ENCODE peak calls at places on chromosomes 4 and X, in nine cellular contexts. One of them, this sample, is unnamed.

GRCh38 chrX:22889824-22890223 is 109.9 kb upstream of the DDX53 start:
- DNase-seq in MCF 10A: no peak
- DNase-seq in astrocyte of the spinal cord: no peak
- DNase-seq in foreskin melanocyte: no peak
- DNase-seq in ovary: no peak
- DNase-seq in neural progenitor cell: no peak
- DNase-seq in hypothalamus: no peak
- DNase-seq in stimulated activated effector memory CD8-positive, alpha-beta T cell treated with anti-CD3 and anti-CD28 coated beads, Interleukin-12 subunit alpha, Interleukin-12 subunit beta, amount 100 ng/mL, for 72 hours: no peak
- DNase-seq in stimulated activated CD4-positive, alpha-beta T cell treated with anti-CD3 and anti-CD28 coated beads, Interleukin-4, amount 100 ng/mL, for 24 hours: no peak
- DNase-seq in this sample: no peak

GRCh38 chr4:17124767-17125166 is 226.3 kb upstream of the LDB2 start:
- DNase-seq in MCF 10A: no peak
- DNase-seq in astrocyte of the spinal cord: no peak
- DNase-seq in foreskin melanocyte: no peak
- DNase-seq in ovary: no peak
- DNase-seq in neural progenitor cell: no peak
- DNase-seq in hypothalamus: no peak
- DNase-seq in stimulated activated effector memory CD8-positive, alpha-beta T cell treated with anti-CD3 and anti-CD28 coated beads, Interleukin-12 subunit alpha, Interleukin-12 subunit beta, amount 100 ng/mL, for 72 hours: no peak
- DNase-seq in stimulated activated CD4-positive, alpha-beta T cell treated with anti-CD3 and anti-CD28 coated beads, Interleukin-4, amount 100 ng/mL, for 24 hours: no peak
- DNase-seq in this sample: no peak

GRCh38 chr4:185134176-185134869 is 8.7 kb upstream of the SLC25A4 start:
- DNase-seq in MCF 10A: peak; percentile 61
- DNase-seq in astrocyte of the spinal cord: peak; percentile 63
- DNase-seq in foreskin melanocyte: peak; percentile 59
- DNase-seq in ovary: no peak
- DNase-seq in neural progenitor cell: peak; percentile 67
- DNase-seq in hypothalamus: no peak
- DNase-seq in stimulated activated effector memory CD8-positive, alpha-beta T cell treated with anti-CD3 and anti-CD28 coated beads, Interleukin-12 subunit alpha, Interleukin-12 subunit beta, amount 100 ng/mL, for 72 hours: no peak
- DNase-seq in stimulated activated CD4-positive, alpha-beta T cell treated with anti-CD3 and anti-CD28 coated beads, Interleukin-4, amount 100 ng/mL, for 24 hours: no peak
- DNase-seq in this sample: no peak

GRCh38 chr4:2135083-2135482 is 76.0 kb downstream of the NAT8L start:
- DNase-seq in MCF 10A: peak; percentile 21
- DNase-seq in astrocyte of the spinal cord: peak; percentile 61
- DNase-seq in foreskin melanocyte: peak; percentile 78
- DNase-seq in ovary: no peak
- DNase-seq in neural progenitor cell: no peak
- DNase-seq in hypothalamus: no peak
- DNase-seq in stimulated activated effector memory CD8-positive, alpha-beta T cell treated with anti-CD3 and anti-CD28 coated beads, Interleukin-12 subunit alpha, Interleukin-12 subunit beta, amount 100 ng/mL, for 72 hours: peak; percentile 30
- DNase-seq in stimulated activated CD4-positive, alpha-beta T cell treated with anti-CD3 and anti-CD28 coated beads, Interleukin-4, amount 100 ng/mL, for 24 hours: no peak
- DNase-seq in this sample: no peak

GRCh38 chrX:52995135-52995973 is 37.0 kb upstream of the FAM156A start:
- DNase-seq in MCF 10A: peak; percentile 94
- DNase-seq in astrocyte of the spinal cord: peak; percentile 97
- DNase-seq in foreskin melanocyte: peak; percentile 92
- DNase-seq in ovary: peak; percentile 91
- DNase-seq in neural progenitor cell: peak; percentile 95
- DNase-seq in hypothalamus: peak; percentile 89
- DNase-seq in stimulated activated effector memory CD8-positive, alpha-beta T cell treated with anti-CD3 and anti-CD28 coated beads, Interleukin-12 subunit alpha, Interleukin-12 subunit beta, amount 100 ng/mL, for 72 hours: peak; percentile 91
- DNase-seq in stimulated activated CD4-positive, alpha-beta T cell treated with anti-CD3 and anti-CD28 coated beads, Interleukin-4, amount 100 ng/mL, for 24 hours: peak; percentile 92
- DNase-seq in this sample: peak; percentile 92

GRCh38 chr4:95190751-95191436 is 357.9 kb downstream of the UNC5C start:
- DNase-seq in MCF 10A: peak; percentile 7
- DNase-seq in astrocyte of the spinal cord: no peak
- DNase-seq in foreskin melanocyte: peak; percentile 17
- DNase-seq in ovary: no peak
- DNase-seq in neural progenitor cell: peak; percentile 91
- DNase-seq in hypothalamus: peak; percentile 55
- DNase-seq in stimulated activated effector memory CD8-positive, alpha-beta T cell treated with anti-CD3 and anti-CD28 coated beads, Interleukin-12 subunit alpha, Interleukin-12 subunit beta, amount 100 ng/mL, for 72 hours: no peak
- DNase-seq in stimulated activated CD4-positive, alpha-beta T cell treated with anti-CD3 and anti-CD28 coated beads, Interleukin-4, amount 100 ng/mL, for 24 hours: no peak
- DNase-seq in this sample: no peak

GRCh38 chr4:687048-687974 is 1.6 kb downstream of the SLC49A3 start:
- DNase-seq in MCF 10A: peak; percentile 93
- DNase-seq in astrocyte of the spinal cord: peak; percentile 78
- DNase-seq in foreskin melanocyte: no peak
- DNase-seq in ovary: peak; percentile 44
- DNase-seq in neural progenitor cell: no peak
- DNase-seq in hypothalamus: no peak
- DNase-seq in stimulated activated effector memory CD8-positive, alpha-beta T cell treated with anti-CD3 and anti-CD28 coated beads, Interleukin-12 subunit alpha, Interleukin-12 subunit beta, amount 100 ng/mL, for 72 hours: no peak
- DNase-seq in stimulated activated CD4-positive, alpha-beta T cell treated with anti-CD3 and anti-CD28 coated beads, Interleukin-4, amount 100 ng/mL, for 24 hours: no peak
- DNase-seq in this sample: peak; percentile 73

GRCh38 chrX:10198254-10198653 is 41.5 kb downstream of the CLCN4 start:
- DNase-seq in MCF 10A: no peak
- DNase-seq in astrocyte of the spinal cord: no peak
- DNase-seq in foreskin melanocyte: no peak
- DNase-seq in ovary: no peak
- DNase-seq in neural progenitor cell: no peak
- DNase-seq in hypothalamus: no peak
- DNase-seq in stimulated activated effector memory CD8-positive, alpha-beta T cell treated with anti-CD3 and anti-CD28 coated beads, Interleukin-12 subunit alpha, Interleukin-12 subunit beta, amount 100 ng/mL, for 72 hours: no peak
- DNase-seq in stimulated activated CD4-positive, alpha-beta T cell treated with anti-CD3 and anti-CD28 coated beads, Interleukin-4, amount 100 ng/mL, for 24 hours: no peak
- DNase-seq in this sample: no peak

GRCh38 chr4:55757356-55758024 is 62.1 kb upstream of the EXOC1L start:
- DNase-seq in MCF 10A: no peak
- DNase-seq in astrocyte of the spinal cord: no peak
- DNase-seq in foreskin melanocyte: no peak
- DNase-seq in ovary: no peak
- DNase-seq in neural progenitor cell: no peak
- DNase-seq in hypothalamus: no peak
- DNase-seq in stimulated activated effector memory CD8-positive, alpha-beta T cell treated with anti-CD3 and anti-CD28 coated beads, Interleukin-12 subunit alpha, Interleukin-12 subunit beta, amount 100 ng/mL, for 72 hours: no peak
- DNase-seq in stimulated activated CD4-positive, alpha-beta T cell treated with anti-CD3 and anti-CD28 coated beads, Interleukin-4, amount 100 ng/mL, for 24 hours: no peak
- DNase-seq in this sample: no peak

GRCh38 chrX:18598413-18598812 is 73.5 kb downstream of the RS1 start:
- DNase-seq in MCF 10A: no peak
- DNase-seq in astrocyte of the spinal cord: no peak
- DNase-seq in foreskin melanocyte: no peak
- DNase-seq in ovary: no peak
- DNase-seq in neural progenitor cell: no peak
- DNase-seq in hypothalamus: no peak
- DNase-seq in stimulated activated effector memory CD8-positive, alpha-beta T cell treated with anti-CD3 and anti-CD28 coated beads, Interleukin-12 subunit alpha, Interleukin-12 subunit beta, amount 100 ng/mL, for 72 hours: no peak
- DNase-seq in stimulated activated CD4-positive, alpha-beta T cell treated with anti-CD3 and anti-CD28 coated beads, Interleukin-4, amount 100 ng/mL, for 24 hours: no peak
- DNase-seq in this sample: no peak

GRCh38 chrX:28966335-28966734 is 379.1 kb downstream of the IL1RAPL1 start:
- DNase-seq in MCF 10A: peak; percentile 0
- DNase-seq in astrocyte of the spinal cord: peak; percentile 7
- DNase-seq in foreskin melanocyte: no peak
- DNase-seq in ovary: no peak
- DNase-seq in neural progenitor cell: no peak
- DNase-seq in hypothalamus: no peak
- DNase-seq in stimulated activated effector memory CD8-positive, alpha-beta T cell treated with anti-CD3 and anti-CD28 coated beads, Interleukin-12 subunit alpha, Interleukin-12 subunit beta, amount 100 ng/mL, for 72 hours: no peak
- DNase-seq in stimulated activated CD4-positive, alpha-beta T cell treated with anti-CD3 and anti-CD28 coated beads, Interleukin-4, amount 100 ng/mL, for 24 hours: no peak
- DNase-seq in this sample: no peak

GRCh38 chr4:42558156-42558555 is 98.7 kb downstream of the ATP8A1 start:
- DNase-seq in MCF 10A: peak; percentile 31
- DNase-seq in astrocyte of the spinal cord: no peak
- DNase-seq in foreskin melanocyte: no peak
- DNase-seq in ovary: no peak
- DNase-seq in neural progenitor cell: no peak
- DNase-seq in hypothalamus: no peak
- DNase-seq in stimulated activated effector memory CD8-positive, alpha-beta T cell treated with anti-CD3 and anti-CD28 coated beads, Interleukin-12 subunit alpha, Interleukin-12 subunit beta, amount 100 ng/mL, for 72 hours: no peak
- DNase-seq in stimulated activated CD4-positive, alpha-beta T cell treated with anti-CD3 and anti-CD28 coated beads, Interleukin-4, amount 100 ng/mL, for 24 hours: no peak
- DNase-seq in this sample: no peak

GRCh38 chr4:134216436-134216835 is 14.8 kb upstream of the PABPC4L start:
- DNase-seq in MCF 10A: no peak
- DNase-seq in astrocyte of the spinal cord: peak; percentile 32
- DNase-seq in foreskin melanocyte: no peak
- DNase-seq in ovary: no peak
- DNase-seq in neural progenitor cell: no peak
- DNase-seq in hypothalamus: no peak
- DNase-seq in stimulated activated effector memory CD8-positive, alpha-beta T cell treated with anti-CD3 and anti-CD28 coated beads, Interleukin-12 subunit alpha, Interleukin-12 subunit beta, amount 100 ng/mL, for 72 hours: no peak
- DNase-seq in stimulated activated CD4-positive, alpha-beta T cell treated with anti-CD3 and anti-CD28 coated beads, Interleukin-4, amount 100 ng/mL, for 24 hours: no peak
- DNase-seq in this sample: no peak

GRCh38 chr4:107856901-107857300 is 32.2 kb downstream of the SGMS2 start:
- DNase-seq in MCF 10A: no peak
- DNase-seq in astrocyte of the spinal cord: no peak
- DNase-seq in foreskin melanocyte: peak; percentile 70
- DNase-seq in ovary: no peak
- DNase-seq in neural progenitor cell: no peak
- DNase-seq in hypothalamus: no peak
- DNase-seq in stimulated activated effector memory CD8-positive, alpha-beta T cell treated with anti-CD3 and anti-CD28 coated beads, Interleukin-12 subunit alpha, Interleukin-12 subunit beta, amount 100 ng/mL, for 72 hours: no peak
- DNase-seq in stimulated activated CD4-positive, alpha-beta T cell treated with anti-CD3 and anti-CD28 coated beads, Interleukin-4, amount 100 ng/mL, for 24 hours: no peak
- DNase-seq in this sample: no peak

GRCh38 chrX:131187234-131187633 is 101.9 kb downstream of the IGSF1 start:
- DNase-seq in MCF 10A: no peak
- DNase-seq in astrocyte of the spinal cord: no peak
- DNase-seq in foreskin melanocyte: no peak
- DNase-seq in ovary: no peak
- DNase-seq in neural progenitor cell: peak; percentile 2
- DNase-seq in hypothalamus: no peak
- DNase-seq in stimulated activated effector memory CD8-positive, alpha-beta T cell treated with anti-CD3 and anti-CD28 coated beads, Interleukin-12 subunit alpha, Interleukin-12 subunit beta, amount 100 ng/mL, for 72 hours: no peak
- DNase-seq in stimulated activated CD4-positive, alpha-beta T cell treated with anti-CD3 and anti-CD28 coated beads, Interleukin-4, amount 100 ng/mL, for 24 hours: no peak
- DNase-seq in this sample: no peak

This sample was measured in body of pancreas.